ENCODE peak calls at places on chromosomes 11 and 22, in five cellular contexts. M is HCT116, A is GM12878, V is GM23338, S is endothelial cell of umbilical vein. Q is an unnamed sample.

GRCh38 chr11:85809881-85810280 is 1.1 kb downstream of the SYTL2 start:
- DNase-seq in M (no peak), A (no peak), V (peak), S (peak), Q (no peak)

GRCh38 chr11:28808771-28809170 is 700.6 kb downstream of the METTL15 start:
- DNase-seq in M (no peak), A (no peak), V (no peak), S (no peak), Q (no peak)

GRCh38 chr22:44424131-44424711 is 73.8 kb downstream of the RTL6 start:
- DNase-seq in M (no peak), A (no peak), V (no peak), S (no peak), Q (no peak)

GRCh38 chr11:1442163-1442562 is 44.4 kb downstream of the MOB2 start:
- DNase-seq in M (no peak), A (no peak), V (peak), S (no peak), Q (no peak)

GRCh38 chr11:1288426-1289151 is 20.8 kb downstream of the TOLLIP start:
- DNase-seq in M (no peak), A (no peak), V (no peak), S (no peak), Q (no peak)

GRCh38 chr11:69968407-69969347 is 109.4 kb upstream of the ANO1 start:
- DNase-seq in M (no peak), A (no peak), V (no peak), S (no peak), Q (no peak)

GRCh38 chr11:31419669-31420068 is 50.0 kb downstream of the DNAJC24 start:
- DNase-seq in M (no peak), A (no peak), V (no peak), S (no peak), Q (no peak)

GRCh38 chr11:23711981-23712380 is 784.9 kb upstream of the LUZP2 start:
- DNase-seq in M (no peak), A (no peak), V (peak), S (no peak), Q (no peak)

GRCh38 chr11:76850815-76851214 is 9.9 kb upstream of the ACER3 start:
- DNase-seq in M (no peak), A (no peak), V (no peak), S (no peak), Q (no peak)

GRCh38 chr11:68038226-68038717 is 553 bp upstream of the TCIRG1 start:
- DNase-seq in M (no peak), A (no peak), V (no peak), S (peak), Q (no peak)

GRCh38 chr22:20267441-20268288 is 453 bp downstream of the RTN4R start:
- DNase-seq in M (no peak), A (no peak), V (peak), S (no peak), Q (no peak)

GRCh38 chr11:15627560-15627959 is 512.8 kb downstream of the INSC start:
- DNase-seq in M (no peak), A (no peak), V (no peak), S (no peak), Q (no peak)

GRCh38 chr11:18012314-18012905 is 437 bp downstream of the SERGEF start:
- DNase-seq in M (no peak), A (no peak), V (peak), S (peak), Q (no peak)

GRCh38 chr22:31291403-31291715 is 929 bp downstream of the PIK3IP1 start:
- DNase-seq in M (no peak), A (no peak), V (no peak), S (no peak), Q (no peak)

GRCh38 chr11:60251485-60252207 is 8.7 kb upstream of the MS4A4E start:
- DNase-seq in M (peak), A (peak), V (peak), S (peak), Q (no peak)

GRCh38 chr11:112163875-112164521 is at the start of gene IL18:
- DNase-seq in M (peak), A (no peak), V (peak), S (no peak), Q (no peak)

GRCh38 chr11:59173080-59173963 is 1.4 kb downstream of the DTX4 start:
- DNase-seq in M (no peak), A (no peak), V (peak), S (no peak), Q (no peak)

GRCh38 chr22:37401401-37401859 is 25.8 kb downstream of the ELFN2 start:
- DNase-seq in M (no peak), A (no peak), V (no peak), S (no peak), Q (peak)

GRCh38 chr11:4484310-4484709 is 1.9 kb downstream of the OR52K1 start:
- DNase-seq in M (no peak), A (no peak), V (no peak), S (no peak), Q (no peak)

GRCh38 chr11:61109671-61110070 is 7.4 kb downstream of the CD5 start:
- DNase-seq in M (no peak), A (no peak), V (no peak), S (no peak), Q (no peak)

GRCh38 chr11:44324787-44325525 is 15.0 kb upstream of the ALX4 start:
- DNase-seq in M (no peak), A (no peak), V (no peak), S (no peak), Q (no peak)

GRCh38 chr11:57800444-57801184 is 39.0 kb downstream of the CTNND1 start:
- DNase-seq in M (peak), A (peak), V (peak), S (peak), Q (peak)

GRCh38 chr11:44566952-44567875 is 1.8 kb downstream of the CD82 start:
- DNase-seq in M (no peak), A (no peak), V (no peak), S (no peak), Q (no peak)

GRCh38 chr22:36922097-36922608 is 8.7 kb downstream of the CSF2RB start:
- DNase-seq in M (no peak), A (no peak), V (peak), S (peak), Q (no peak)

GRCh38 chr22:25404556-25404922 is 159.9 kb upstream of the GRK3 start:
- DNase-seq in M (no peak), A (no peak), V (peak), S (no peak), Q (no peak)

GRCh38 chr11:67468056-67468455 is 995 bp downstream of the TMEM134 start:
- DNase-seq in M (no peak), A (no peak), V (no peak), S (no peak), Q (no peak)

GRCh38 chr11:1176224-1177019 is 18.7 kb downstream of the MUC5AC start:
- DNase-seq in M (no peak), A (no peak), V (no peak), S (no peak), Q (no peak)

GRCh38 chr22:48440673-48441552 is 1386.8 kb downstream of the BRD1 start:
- DNase-seq in M (no peak), A (no peak), V (no peak), S (no peak), Q (no peak)

GRCh38 chr11:75768909-75769771 is 562 bp downstream of the DGAT2 start:
- DNase-seq in M (no peak), A (no peak), V (peak), S (no peak), Q (no peak)

GRCh38 chr11:118902336-118903203 is 18.9 kb downstream of the CXCR5 start:
- DNase-seq in M (no peak), A (no peak), V (no peak), S (no peak), Q (no peak)

GRCh38 chr22:21876486-21877176 is 9.2 kb upstream of the MAPK1 start:
- DNase-seq in M (no peak), A (no peak), V (no peak), S (peak), Q (no peak)

GRCh38 chr22:50209893-50210292 is 9.1 kb downstream of the SELENOO start:
- DNase-seq in M (no peak), A (no peak), V (peak), S (peak), Q (no peak)

GRCh38 chr22:50210378-50211139 is 9.7 kb downstream of the SELENOO start:
- DNase-seq in M (no peak), A (no peak), V (no peak), S (no peak), Q (no peak)

GRCh38 chr22:50208430-50208938 is 7.7 kb downstream of the SELENOO start:
- DNase-seq in M (no peak), A (no peak), V (no peak), S (no peak), Q (no peak)

GRCh38 chr22:50207383-50208031 is 6.7 kb downstream of the SELENOO start:
- DNase-seq in M (no peak), A (no peak), V (no peak), S (peak), Q (no peak)

DNA sequence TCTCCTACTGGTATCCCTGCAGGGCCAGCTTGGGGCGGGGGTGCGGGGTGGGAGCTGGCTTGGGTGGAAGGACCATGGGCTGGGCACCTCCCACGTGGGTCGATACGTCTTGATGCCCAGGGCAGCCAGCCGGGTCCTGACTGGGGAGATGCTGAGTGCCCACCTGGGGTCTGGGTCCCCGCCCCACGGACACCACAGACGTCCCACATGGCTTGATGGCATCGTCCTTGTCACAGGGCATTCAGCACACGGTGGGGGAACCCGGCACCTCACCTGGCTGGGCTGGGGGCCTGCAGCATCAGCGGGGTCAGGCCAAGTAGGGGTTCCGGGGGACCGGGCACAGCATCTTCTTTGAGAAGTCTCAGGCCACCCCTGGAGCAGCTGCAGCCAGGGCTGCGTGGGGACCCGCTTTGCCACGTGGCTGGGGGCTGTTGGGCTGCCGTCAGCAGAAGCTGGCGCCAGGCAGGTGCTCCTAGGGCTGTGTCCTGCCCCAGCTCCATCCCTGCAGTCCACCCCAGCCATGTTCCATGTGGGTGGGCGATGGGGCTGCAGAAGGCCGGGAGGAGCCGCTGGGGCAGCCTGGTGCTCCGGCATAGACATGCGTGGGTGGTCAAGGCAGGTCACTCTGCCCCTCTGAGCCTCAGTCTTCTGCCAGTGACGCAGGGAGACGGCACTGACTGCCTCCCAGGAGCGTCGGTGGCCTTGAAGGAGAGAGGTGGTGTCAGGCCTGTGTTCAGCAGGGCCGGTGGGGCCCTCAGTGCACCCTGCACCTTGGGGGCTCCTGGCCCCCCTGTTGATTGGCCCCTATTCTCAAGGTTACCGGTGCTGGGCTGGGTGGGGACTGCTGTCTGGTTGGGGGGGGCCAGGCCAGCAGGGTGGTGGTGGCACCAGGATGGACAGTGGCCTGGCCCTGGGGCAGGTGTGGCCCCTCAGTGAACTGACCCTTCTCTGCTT is 8.4 kb downstream of the SELENOO start:
- DNase-seq in M (no peak), A (no peak), V (no peak), S (no peak), Q (no peak)
- TF ChIP-seq POLR2AphosphoS5 in M (no peak), A (no peak), V (no peak), S (no peak), Q (no peak)

GRCh38 chr22:42365337-42365865 is 66.8 kb downstream of the NFAM1 start:
- DNase-seq in M (no peak), A (no peak), V (peak), S (no peak), Q (no peak)

GRCh38 chr22:42367980-42368378 is 64.2 kb downstream of the NFAM1 start:
- DNase-seq in M (no peak), A (no peak), V (no peak), S (no peak), Q (no peak)

GRCh38 chr22:42368379-42369249 is 63.6 kb downstream of the NFAM1 start:
- DNase-seq in M (no peak), A (no peak), V (peak), S (no peak), Q (no peak)

GRCh38 chr22:42365942-42366660 is 66.1 kb downstream of the NFAM1 start:
- DNase-seq in M (no peak), A (no peak), V (no peak), S (no peak), Q (no peak)

DNA sequence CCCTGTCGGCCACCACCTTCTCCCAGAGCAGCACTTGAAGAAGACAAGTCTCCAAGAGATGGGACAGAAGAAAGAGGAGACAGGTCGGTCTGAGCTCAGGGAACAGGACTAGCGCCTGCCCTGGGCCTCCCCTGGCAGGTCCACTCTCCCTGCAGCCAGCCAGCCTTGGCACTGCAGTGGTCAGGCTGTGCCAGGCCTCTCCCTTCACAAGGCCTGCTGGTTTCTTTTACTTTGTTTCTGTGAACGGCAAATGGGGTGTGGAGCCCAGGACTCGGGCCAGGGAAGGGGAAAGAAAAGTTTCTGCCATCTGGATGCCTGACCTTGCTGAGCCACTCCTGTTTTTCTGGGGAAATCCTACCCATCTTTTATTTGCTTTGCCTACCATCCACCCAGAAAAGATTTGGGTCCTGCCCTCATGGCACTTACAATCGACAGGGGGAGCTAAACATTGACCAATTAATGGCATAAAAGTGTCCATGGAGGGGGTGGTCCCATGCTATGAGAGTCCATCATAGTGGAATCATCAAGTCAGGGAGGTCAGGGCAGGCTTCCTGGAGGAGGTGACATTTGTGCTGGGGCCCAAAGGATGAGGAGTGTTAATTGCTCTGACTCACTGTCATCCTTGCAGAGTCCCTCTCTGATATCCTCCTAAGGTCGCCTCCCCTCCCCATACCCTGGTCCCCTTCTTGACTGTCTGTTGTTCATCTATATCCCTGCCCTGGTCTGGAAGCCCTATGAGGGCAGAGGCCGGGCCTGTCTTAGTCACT is 65.2 kb downstream of the NFAM1 start:
- DNase-seq in M (no peak), A (no peak), V (no peak), S (no peak), Q (no peak)
- TF ChIP-seq EZH2 in M (no peak), A (no peak), V (no peak), S (no peak), Q (no peak)

GRCh38 chr11:104159356-104159755 is 4.6 kb downstream of the PDGFD start:
- DNase-seq in M (no peak), A (no peak), V (no peak), S (no peak), Q (no peak)

GRCh38 chr11:104161751-104162450 is 2.0 kb downstream of the PDGFD start:
- DNase-seq in M (no peak), A (no peak), V (no peak), S (no peak), Q (no peak)

GRCh38 chr11:104165014-104165413 is 1.1 kb upstream of the PDGFD start:
- DNase-seq in M (no peak), A (no peak), V (peak), S (no peak), Q (no peak)

GRCh38 chr11:104163100-104164027 is 583 bp downstream of the PDGFD start:
- DNase-seq in M (no peak), A (no peak), V (peak), S (peak), Q (no peak)

DNA sequence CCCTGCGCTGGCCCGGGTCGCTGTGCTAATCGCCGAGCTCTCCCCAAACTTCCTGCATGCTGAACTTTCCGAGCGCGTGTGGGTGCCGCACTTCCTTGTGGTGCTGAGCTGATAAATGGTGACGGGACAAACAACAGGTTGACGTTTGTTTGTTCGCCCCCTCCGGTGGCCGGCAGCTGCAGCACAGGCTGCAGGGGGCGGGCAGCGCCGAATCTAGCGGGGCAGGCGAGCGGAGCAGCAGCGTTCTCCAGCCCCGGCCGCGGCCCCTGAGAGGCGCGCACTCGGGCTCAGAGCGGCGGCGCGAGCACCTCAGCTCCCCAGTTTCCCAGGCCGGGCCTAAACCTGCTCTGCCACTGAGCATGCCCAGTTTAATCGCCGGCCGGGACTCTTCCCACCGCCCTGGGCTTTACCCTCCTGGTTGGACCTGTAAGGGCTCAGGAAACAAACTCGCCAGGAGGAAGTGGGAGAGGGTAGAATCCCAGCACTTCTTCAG is at the start of gene PDGFD:
- DNase-seq in M (no peak), A (no peak), V (peak), S (peak), Q (no peak)
- TF ChIP-seq POLR2AphosphoS5 in M (no peak), A (no peak), V (peak), S (peak), Q (no peak)

GRCh38 chr11:116267146-116267545 is 505.6 kb downstream of the BUD13 start:
- DNase-seq in M (no peak), A (no peak), V (no peak), S (no peak), Q (no peak)

GRCh38 chr11:116262370-116262769 is 510.4 kb downstream of the BUD13 start:
- DNase-seq in M (no peak), A (no peak), V (no peak), S (no peak), Q (no peak)

GRCh38 chr11:116261616-116262015 is 511.2 kb downstream of the BUD13 start:
- DNase-seq in M (no peak), A (no peak), V (no peak), S (no peak), Q (no peak)

GRCh38 chr11:116263770-116264169 is 509.0 kb downstream of the BUD13 start:
- DNase-seq in M (no peak), A (no peak), V (no peak), S (no peak), Q (no peak)

GRCh38 chr11:116263020-116263419 is 509.8 kb downstream of the BUD13 start:
- DNase-seq in M (no peak), A (no peak), V (no peak), S (no peak), Q (no peak)
- TF ChIP-seq EZH2 in M (no peak), A (no peak), V (no peak), S (no peak), Q (no peak)

GRCh38 chr22:39316440-39317083 is 2.9 kb downstream of the RPL3 start:
- DNase-seq in M (peak), A (peak), V (peak), S (peak), Q (no peak)
- TF ChIP-seq POLR2AphosphoS5 in M (peak), A (peak), V (no peak), S (peak), Q (no peak)